ENCODE peak calls at places on chromosomes 7 and 10, in nine cellular contexts. V is cardiac muscle cell, G is Karpas-422, T is ovary, C is uterus, S is SK-N-SH, R is body of pancreas, I is right cardiac atrium, U is tibial nerve. X is an unnamed sample.
A peak's percentile ranks its signal among the peaks of the same experiment; 100 is the strongest.

GRCh38 chr10:66292456-66292855 is 633.4 kb upstream of the LRRTM3 start:
- DNase-seq in R (no peak), G (no peak), C (no peak), T (no peak), I (no peak), U (no peak), V (no peak), S (no peak), X (no peak)

GRCh38 chr10:76732306-76732705 is 905.3 kb downstream of the KCNMA1 start:
- DNase-seq in C (no peak), G (no peak), U (no peak), V (no peak), I (no peak), T (no peak), R (no peak), S (no peak), X (no peak)

GRCh38 chr10:62354941-62355340 is 19.2 kb upstream of the ZNF365 start:
- DNase-seq in G (no peak), S (no peak), C (no peak), V (no peak), R (no peak), U (no peak), T (no peak), I (no peak), X (no peak)

GRCh38 chr7:3200504-3200903 is 100.5 kb upstream of the SDK1 start:
- DNase-seq in R (peak; percentile 72), I (no peak), G (peak; percentile 74), U (no peak), T (no peak), C (no peak), V (peak; percentile 39), S (peak; percentile 53), X (no peak)

GRCh38 chr7:50821457-50821977 is 38.8 kb upstream of the GRB10 start:
- DNase-seq in T (no peak), R (peak; percentile 28), C (no peak), V (no peak), U (no peak), S (no peak), G (no peak), I (no peak), X (no peak)

GRCh38 chr10:29266641-29267040 is 22.2 kb upstream of the LYZL1 start:
- DNase-seq in C (no peak), G (no peak), R (no peak), U (no peak), I (no peak), V (no peak), S (peak; percentile 34), T (no peak), X (no peak)

GRCh38 chr7:28686418-28686800 is 271.7 kb downstream of the TRIL start:
- DNase-seq in V (peak; percentile 26), I (no peak), T (peak; percentile 33), U (no peak), R (peak; percentile 17), G (no peak), C (peak; percentile 47), S (peak; percentile 49), X (no peak)

GRCh38 chr10:12097791-12098190 is 29.0 kb downstream of the DHTKD1 start:
- DNase-seq in V (no peak), R (no peak), G (no peak), C (no peak), I (no peak), S (no peak), T (no peak), U (no peak), X (no peak)

GRCh38 chr10:7343040-7343439 is 67.8 kb downstream of the SFMBT2 start:
- DNase-seq in U (no peak), C (no peak), S (no peak), R (no peak), G (no peak), I (no peak), T (no peak), V (no peak), X (no peak)

GRCh38 chr10:29646238-29646902 is 11.6 kb upstream of the SVIL start:
- DNase-seq in R (no peak), U (no peak), G (peak; percentile 56), I (peak; percentile 33), S (peak; percentile 52), V (no peak), C (peak; percentile 48), T (peak; percentile 54), X (no peak)

GRCh38 chr10:12418000-12418399 is 68.7 kb downstream of the CAMK1D start:
- DNase-seq in C (peak; percentile 37), V (no peak), U (peak; percentile 52), R (no peak), S (no peak), T (peak; percentile 24), G (no peak), I (peak; percentile 84), X (no peak)

DNA sequence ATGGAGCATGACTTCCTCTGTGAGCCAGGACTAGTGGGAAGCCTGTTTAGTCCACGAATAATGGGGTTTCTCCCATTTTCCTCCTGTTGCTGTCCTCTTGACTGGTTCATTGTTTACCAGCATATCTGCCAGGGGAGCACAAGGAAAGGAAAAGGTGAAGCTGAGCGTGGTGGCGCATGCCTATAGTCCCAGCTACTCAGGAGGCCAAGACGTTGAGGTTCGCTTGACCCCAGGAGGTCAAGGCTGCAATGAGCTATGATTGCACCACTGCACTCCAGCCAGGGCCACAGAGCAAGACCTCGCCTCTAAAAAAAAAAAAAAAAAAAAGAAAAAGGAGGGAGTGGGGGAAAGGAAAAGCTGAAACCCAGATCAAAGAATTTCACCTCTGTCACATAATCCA is 5.8 kb upstream of the IL2RA start:
- DNase-seq in V (no peak), U (no peak), C (no peak), G (peak; percentile 4), T (no peak), R (no peak), I (no peak), S (no peak), X (no peak)
- H3K4me1 ChIP-seq in V (no peaks in the 10 kb centered on the region), U (peaks cover 15% of the 10 kb centered on the region), C (no peaks in the 10 kb centered on the region), G (no peaks in the 10 kb centered on the region), T (no peaks in the 10 kb centered on the region), R (no peaks in the 10 kb centered on the region), I (peaks cover 7% of the 10 kb centered on the region), S (no peaks in the 10 kb centered on the region), X (peaks cover 80% of the 10 kb centered on the region)

DNA sequence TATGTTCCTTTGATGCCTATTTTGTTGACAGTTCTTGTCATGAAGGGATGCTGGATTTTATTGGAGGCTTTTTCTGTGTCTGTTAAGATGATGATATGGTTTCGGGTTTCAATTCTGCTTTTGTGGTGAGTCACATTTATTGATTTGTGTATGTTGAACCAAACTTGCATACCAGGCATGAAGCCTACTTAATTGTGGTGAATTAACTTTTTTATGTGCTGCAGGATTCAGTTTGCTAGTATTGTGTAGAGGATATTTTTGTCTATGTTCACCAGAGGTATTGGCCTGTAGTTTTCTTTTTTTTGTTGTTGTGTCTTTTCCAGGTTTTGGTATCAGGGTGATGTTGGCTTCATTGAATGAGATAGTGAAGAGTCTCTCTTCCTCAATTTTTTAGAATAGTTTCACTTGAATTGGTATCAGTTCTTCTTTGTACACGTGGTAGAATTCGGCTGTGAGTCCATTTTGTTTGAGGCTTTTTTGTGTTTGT is 345.9 kb downstream of the KIF20B start:
- DNase-seq in I (no peak), R (no peak), T (no peak), G (no peak), C (no peak), V (no peak), S (no peak), U (no peak), X (no peak)
- H3K9me3 ChIP-seq in I (no peaks in the 10 kb centered on the region), R (no peaks in the 10 kb centered on the region), T (no peaks in the 10 kb centered on the region), G (no peaks in the 10 kb centered on the region), C (no peaks in the 10 kb centered on the region), V (no peaks in the 10 kb centered on the region), S (no peaks in the 10 kb centered on the region), U (peaks cover 16% of the 10 kb centered on the region), X (no peaks in the 10 kb centered on the region)

GRCh38 chr7:44085549-44085948 is 3.2 kb upstream of the POLM start:
- DNase-seq in G (no peak), C (no peak), I (no peak), U (no peak), S (no peak), T (no peak), R (no peak), V (no peak), X (no peak)
- H3K27ac ChIP-seq in G (no peak overlapping the region), C (peak overlapping the region; percentile 1), I (no peak overlapping the region), U (peak overlapping the region; percentile 90), S (no peak overlapping the region), T (no peak overlapping the region), R (no peak overlapping the region), V (no peak overlapping the region), X (no peak overlapping the region)

GRCh38 chr7:157944051-157944450 is 607.2 kb downstream of the DNAJB6 start:
- DNase-seq in T (no peak), C (no peak), V (no peak), I (no peak), S (no peak), G (no peak), U (no peak), R (no peak), X (no peak)
- H3K4me1 ChIP-seq in T (no peaks in the 10 kb centered on the region), C (no peaks in the 10 kb centered on the region), V (no peaks in the 10 kb centered on the region), I (no peaks in the 10 kb centered on the region), S (no peaks in the 10 kb centered on the region), G (no peaks in the 10 kb centered on the region), U (no peaks in the 10 kb centered on the region), R (no peaks in the 10 kb centered on the region), X (no peaks in the 10 kb centered on the region)

X was measured in left lung.